ENCODE peak calls at places on chromosomes 3 and 15, in six cellular contexts. I is neuronal stem cell, Y is sigmoid colon, F is fibroblast of lung, A is left ventricle myocardium inferior, J is small intestine. D is an unnamed sample.

GRCh38 chr3:47578691-47579632 is at the start of gene CSPG5:
- DNase-seq in A (peak), F (no peak), J (peak), Y (no peak), I (peak), D (peak)

GRCh38 chr3:97821413-97821809 is 400 bp upstream of the CRYBG3 start:
- DNase-seq in J (no peak), I (no peak), A (peak), F (peak), Y (peak), D (peak)

GRCh38 chr3:162978136-162978535 is 1481.5 kb downstream of the OTOL1 start:
- DNase-seq in F (peak), Y (no peak), A (no peak), J (no peak), I (no peak), D (no peak)

GRCh38 chr15:40695469-40695910 is 516 bp downstream of the RAD51 start:
- DNase-seq in Y (no peak), J (peak), A (no peak), I (no peak), F (peak), D (no peak)

GRCh38 chr3:25151497-25151896 is 276.6 kb upstream of the RARB start:
- DNase-seq in Y (no peak), J (peak), A (no peak), I (no peak), F (peak), D (no peak)

GRCh38 chr15:74333662-74334061 is 33.8 kb downstream of the CYP11A1 start:
- DNase-seq in I (no peak), A (no peak), F (no peak), J (no peak), Y (no peak), D (peak)

GRCh38 chr3:178777718-178778411 is 241.6 kb downstream of the KCNMB2 start:
- DNase-seq in A (no peak), Y (no peak), I (no peak), J (no peak), F (no peak), D (no peak)

GRCh38 chr15:61069369-61070075 is 159.6 kb downstream of the RORA start:
- DNase-seq in A (no peak), F (peak), I (no peak), Y (no peak), J (no peak), D (no peak)

GRCh38 chr3:115615451-115615850 is 7.9 kb upstream of the GAP43 start:
- DNase-seq in A (no peak), J (no peak), I (no peak), F (no peak), Y (no peak), D (no peak)

GRCh38 chr3:68817243-68817642 is 115.1 kb downstream of the TAFA4 start:
- DNase-seq in Y (no peak), I (no peak), F (peak), J (no peak), A (no peak), D (no peak)

GRCh38 chr15:89436560-89437311 is 59.6 kb downstream of the RHCG start:
- DNase-seq in Y (no peak), F (no peak), I (no peak), J (peak), A (no peak), D (no peak)

GRCh38 chr3:54660599-54661210 is 267.2 kb downstream of the LRTM1 start:
- DNase-seq in F (no peak), I (no peak), A (peak), J (no peak), Y (peak), D (no peak)

GRCh38 chr3:150879141-150879540 is 26.1 kb downstream of the MINDY4B start:
- DNase-seq in Y (no peak), I (no peak), F (no peak), A (no peak), J (no peak), D (no peak)

GRCh38 chr15:92899910-92900711 is at the start of gene CHD2:
- DNase-seq in J (peak), Y (peak), F (peak), I (peak), A (peak), D (no peak)

GRCh38 chr3:167406876-167407492 is 26.9 kb upstream of the ZBBX start:
- DNase-seq in J (peak), I (peak), A (no peak), F (peak), Y (no peak), D (peak)

GRCh38 chr3:194986208-194987043 is 284.5 kb downstream of the XXYLT1 start:
- DNase-seq in I (no peak), F (no peak), Y (no peak), J (no peak), A (no peak), D (no peak)

GRCh38 chr3:31448035-31448881 is 84.5 kb upstream of the STT3B start:
- DNase-seq in A (no peak), I (no peak), F (no peak), J (peak), Y (no peak), D (no peak)

GRCh38 chr3:192879346-192880031 is 38.2 kb downstream of the MB21D2 start:
- DNase-seq in J (no peak), F (peak), I (peak), Y (no peak), A (no peak), D (no peak)

GRCh38 chr15:56805466-56806146 is 72.3 kb upstream of the ZNF280D start:
- DNase-seq in A (no peak), Y (no peak), I (no peak), F (peak), J (peak), D (no peak)

GRCh38 chr15:42373936-42374335 is 14.6 kb downstream of the CAPN3 start:
- DNase-seq in A (no peak), Y (no peak), J (no peak), F (no peak), I (no peak), D (no peak)

GRCh38 chr3:141103067-141103466 is 51.9 kb downstream of the SPSB4 start:
- DNase-seq in A (peak), F (no peak), I (no peak), J (no peak), Y (no peak), D (no peak)

GRCh38 chr3:123292321-123293310 is 90.9 kb downstream of the SEC22A start:
- DNase-seq in F (no peak), J (no peak), Y (peak), A (no peak), I (no peak), D (no peak)
- H3K27ac ChIP-seq in F (no peak), J (no peak), Y (no peak), A (peak), I (no peak), D (no peak)

DNA sequence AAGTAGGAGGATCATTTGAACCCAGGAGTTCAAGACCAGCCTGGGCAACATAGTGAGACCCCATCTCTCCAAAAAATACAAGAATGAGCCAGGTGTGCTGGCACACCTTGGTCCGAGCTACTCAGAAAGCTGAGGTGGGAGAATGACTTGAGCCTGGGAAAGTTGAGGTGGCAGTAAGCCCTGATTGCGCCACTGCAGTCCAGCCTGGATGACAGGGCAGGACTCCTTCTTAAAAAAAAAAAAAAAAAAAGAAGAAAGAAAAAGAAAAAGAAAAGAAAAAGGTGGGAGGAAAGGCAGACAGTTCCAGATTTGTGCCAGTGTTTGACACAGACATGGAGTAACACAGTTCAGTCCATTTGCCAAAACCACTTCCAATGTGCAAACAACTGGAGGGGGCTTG is 75.7 kb downstream of the ATP10A start:
- DNase-seq in F (peak), A (no peak), J (no peak), I (no peak), Y (peak), D (no peak)
- H3K27ac ChIP-seq in F (peak), A (no peak), J (no peak), I (no peak), Y (peak), D (peak)

DNA sequence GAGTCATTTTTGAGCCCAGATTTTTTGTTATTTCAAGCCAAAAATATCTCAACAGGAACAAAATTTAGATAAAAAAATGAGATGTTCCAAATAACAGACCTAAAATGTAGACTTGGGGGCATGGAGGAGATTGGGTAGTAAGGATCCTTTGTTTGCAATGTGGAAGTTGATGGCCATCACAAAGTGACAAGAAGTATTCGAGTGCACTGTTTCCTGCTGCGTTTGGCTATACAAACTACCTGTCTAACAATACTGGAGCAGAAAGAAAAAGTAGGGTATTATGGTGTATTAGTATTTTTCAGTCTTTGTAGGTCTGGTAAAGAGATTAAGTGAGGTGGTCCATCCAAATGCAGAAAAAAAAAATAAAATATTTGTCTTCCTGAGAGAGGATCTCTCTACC is 284.2 kb downstream of the C3orf38 start:
- DNase-seq in A (no peak), I (no peak), F (no peak), J (no peak), Y (no peak), D (no peak)
- H3K27ac ChIP-seq in A (no peak), I (no peak), F (no peak), J (no peak), Y (no peak), D (no peak)

GRCh38 chr3:152314677-152315353 is 46.1 kb downstream of the MBNL1 start:
- DNase-seq in F (no peak), A (no peak), J (no peak), Y (no peak), I (no peak), D (no peak)

GRCh38 chr3:152313914-152314313 is 45.2 kb downstream of the MBNL1 start:
- DNase-seq in F (no peak), A (no peak), I (no peak), Y (no peak), J (no peak), D (no peak)

GRCh38 chr3:152316318-152316717 is 47.6 kb downstream of the MBNL1 start:
- DNase-seq in A (no peak), F (no peak), I (no peak), Y (no peak), J (no peak), D (no peak)

GRCh38 chr3:152317184-152317583 is 48.5 kb downstream of the MBNL1 start:
- DNase-seq in J (no peak), F (no peak), Y (no peak), A (no peak), I (no peak), D (peak)

DNA sequence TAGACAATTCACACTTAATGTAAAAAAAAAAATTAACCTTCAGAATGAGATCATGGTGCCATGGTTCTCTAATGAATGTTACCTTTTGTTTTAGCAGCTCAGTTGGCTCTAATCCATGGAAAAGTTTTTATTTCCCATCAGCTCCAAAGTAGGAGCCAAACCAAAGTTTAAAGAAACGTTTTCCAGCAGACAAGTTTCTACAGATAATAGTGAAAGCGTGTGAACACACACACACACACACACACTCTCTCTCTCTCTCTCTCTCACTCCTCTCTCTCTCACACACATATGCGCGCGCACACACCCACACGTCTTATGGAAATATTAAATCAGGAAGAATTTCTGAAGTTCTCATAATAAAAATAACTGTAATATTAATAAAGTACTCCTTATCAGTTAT is 46.9 kb downstream of the MBNL1 start:
- DNase-seq in J (no peak), Y (no peak), A (no peak), F (no peak), I (no peak), D (peak)
- H3K27ac ChIP-seq in J (no peak), Y (peak), A (peak), F (no peak), I (no peak), D (peak)